ENCODE peak calls at places on chromosome 13, in ten cellular contexts. V is A549; J is BE2C; M is effector memory CD4-positive, alpha-beta T cell; N is breast epithelium; B is activated naive CD4-positive, alpha-beta T cell; P is NCI-H1048; I is NCI-H1694 treated with DMSO at 0.1 percent for 48 hours; E is cardiac fibroblast; D is GM23338. Z is an unnamed sample.
A peak's percentile ranks its signal among the peaks of the same experiment; 100 is the strongest.

GRCh38 chr13:112556600-112556999 is 31.4 kb downstream of the TUBGCP3 start:
- DNase-seq in E (no peak), D (no peak), B (no peak), N (no peak), J (no peak), I (no peak), V (no peak), P (no peak), M (no peak), Z (no peak)

GRCh38 chr13:20001351-20001750 is 42.8 kb downstream of the ZMYM2 start:
- DNase-seq in V (no peak), P (no peak), B (no peak), E (no peak), I (no peak), M (no peak), J (no peak), N (no peak), D (no peak), Z (no peak)

GRCh38 chr13:40430234-40430633 is 236.2 kb downstream of the FOXO1 start:
- DNase-seq in P (no peak), J (no peak), M (no peak), V (no peak), I (no peak), E (no peak), D (no peak), B (no peak), N (no peak), Z (no peak)

GRCh38 chr13:95540848-95541247 is 11.7 kb upstream of the CLDN10 start:
- DNase-seq in D (peak; percentile 4), E (no peak), M (no peak), J (no peak), V (no peak), I (peak; percentile 28), B (no peak), N (no peak), P (no peak), Z (peak; percentile 23)

GRCh38 chr13:74930402-74931165 is 551.4 kb downstream of the TBC1D4 start:
- DNase-seq in B (no peak), M (no peak), J (no peak), P (no peak), I (no peak), E (peak; percentile 84), V (no peak), D (no peak), N (no peak), Z (peak; percentile 73)

GRCh38 chr13:76630629-76631028 is 255.6 kb downstream of the KCTD12 start:
- DNase-seq in N (no peak), M (no peak), E (peak; percentile 20), J (no peak), P (no peak), B (no peak), D (no peak), V (no peak), I (no peak), Z (no peak)

GRCh38 chr13:50572129-50572528 is 271.4 kb downstream of the DLEU7 start:
- DNase-seq in D (no peak), M (no peak), P (no peak), I (no peak), J (no peak), V (no peak), E (no peak), N (no peak), B (no peak), Z (no peak)

GRCh38 chr13:98647121-98647520 is 70.2 kb upstream of the STK24 start:
- DNase-seq in V (no peak), D (no peak), E (no peak), M (no peak), N (no peak), I (no peak), J (no peak), P (no peak), B (no peak), Z (no peak)

GRCh38 chr13:29758591-29759114 is 91.8 kb downstream of the UBL3 start:
- DNase-seq in M (peak; percentile 55), J (no peak), I (no peak), V (no peak), D (no peak), P (no peak), N (no peak), B (no peak), E (peak; percentile 44), Z (no peak)

GRCh38 chr13:48731957-48732569 is 78.3 kb downstream of the CYSLTR2 start:
- DNase-seq in J (peak; percentile 46), V (peak; percentile 2), P (no peak), D (peak; percentile 82), I (peak; percentile 11), E (no peak), M (peak; percentile 6), B (peak; percentile 18), N (no peak), Z (no peak)

GRCh38 chr13:44578064-44578394 is 1.9 kb upstream of the TSC22D1 start:
- DNase-seq in V (peak; percentile 12), D (peak; percentile 64), B (no peak), E (no peak), J (no peak), I (peak; percentile 47), N (no peak), P (no peak), M (no peak), Z (no peak)

GRCh38 chr13:101453784-101454201 is 1.3 kb downstream of the ITGBL1 start:
- DNase-seq in J (no peak), P (no peak), V (no peak), B (no peak), N (no peak), E (no peak), I (no peak), M (no peak), D (peak; percentile 69), Z (no peak)

GRCh38 chr13:98977568-98978270 is at the start of gene DOCK9:
- DNase-seq in D (peak; percentile 60), N (peak; percentile 60), E (peak; percentile 79), M (no peak), V (no peak), P (no peak), I (no peak), J (no peak), B (no peak), Z (peak; percentile 95)

GRCh38 chr13:23630349-23631093 is 60.3 kb downstream of the TNFRSF19 start:
- DNase-seq in M (no peak), J (no peak), B (no peak), P (no peak), N (no peak), I (no peak), V (no peak), E (no peak), D (no peak), Z (no peak)

GRCh38 chr13:59424661-59425060 is 739.1 kb downstream of the DIAPH3 start:
- DNase-seq in D (no peak), P (no peak), M (no peak), I (no peak), V (no peak), E (peak; percentile 88), J (no peak), N (no peak), B (no peak), Z (no peak)

GRCh38 chr13:24053505-24054251 is 106.8 kb upstream of the SPATA13 start:
- DNase-seq in J (peak; percentile 42), E (peak; percentile 75), I (peak; percentile 19), D (peak; percentile 90), M (peak; percentile 6), N (peak; percentile 66), B (no peak), P (peak; percentile 15), V (peak; percentile 40), Z (peak; percentile 83)

GRCh38 chr13:29429496-29429895 is 166.0 kb downstream of the SLC7A1 start:
- DNase-seq in I (no peak), B (no peak), N (no peak), J (no peak), D (no peak), P (no peak), V (no peak), E (peak; percentile 31), M (no peak), Z (no peak)

GRCh38 chr13:43884221-43884620 is 4.5 kb downstream of the LACC1 start:
- DNase-seq in V (no peak), B (no peak), I (no peak), D (peak; percentile 46), P (no peak), N (no peak), M (no peak), J (no peak), E (no peak), Z (no peak)

GRCh38 chr13:110302154-110302553 is 4.8 kb downstream of the COL4A1 start:
- DNase-seq in J (no peak), I (no peak), D (no peak), N (no peak), B (no peak), V (no peak), M (no peak), E (no peak), P (no peak), Z (no peak)

GRCh38 chr13:59774511-59774911 is 389.2 kb downstream of the DIAPH3 start:
- DNase-seq in B (no peak), P (no peak), N (no peak), D (peak; percentile 30), E (peak; percentile 66), V (no peak), I (no peak), M (no peak), J (no peak), Z (no peak)

Z was measured in putamen.